ENCODE peak calls at places on chromosomes 4 and X, in seven cellular contexts. One of them, this sample, is unnamed.

GRCh38 chr4:8710946-8711345 is 118.4 kb downstream of the CPZ start:
- DNase-seq in keratinocyte: no peak
- DNase-seq in GM10248: no peak
- DNase-seq in NCI-H146: no peak
- DNase-seq in NAMALWA: no peak
- DNase-seq in A549: no peak
- DNase-seq in HT1080: no peak
- DNase-seq in this sample: no peak

GRCh38 chr4:6441758-6442157 is 30.7 kb downstream of the PPP2R2C start:
- DNase-seq in keratinocyte: no peak
- DNase-seq in GM10248: no peak
- DNase-seq in NCI-H146: no peak
- DNase-seq in NAMALWA: no peak
- DNase-seq in A549: no peak
- DNase-seq in HT1080: no peak
- DNase-seq in this sample: no peak

GRCh38 chr4:71396382-71396781 is 57.6 kb downstream of the SLC4A4 start:
- DNase-seq in keratinocyte: no peak
- DNase-seq in GM10248: no peak
- DNase-seq in NCI-H146: no peak
- DNase-seq in NAMALWA: no peak
- DNase-seq in A549: no peak
- DNase-seq in HT1080: peak
- DNase-seq in this sample: peak

GRCh38 chr4:139018971-139019758 is 3.6 kb downstream of the NOCT start:
- DNase-seq in keratinocyte: no peak
- DNase-seq in GM10248: no peak
- DNase-seq in NCI-H146: no peak
- DNase-seq in NAMALWA: no peak
- DNase-seq in A549: no peak
- DNase-seq in HT1080: no peak
- DNase-seq in this sample: peak

GRCh38 chrX:119989905-119990408 is 46.4 kb upstream of the NKAP start:
- DNase-seq in keratinocyte: no peak
- DNase-seq in GM10248: no peak
- DNase-seq in NCI-H146: no peak
- DNase-seq in NAMALWA: no peak
- DNase-seq in A549: no peak
- DNase-seq in HT1080: no peak
- DNase-seq in this sample: no peak

GRCh38 chrX:25536307-25536970 is 520.7 kb upstream of the ARX start:
- DNase-seq in keratinocyte: no peak
- DNase-seq in GM10248: no peak
- DNase-seq in NCI-H146: peak
- DNase-seq in NAMALWA: no peak
- DNase-seq in A549: no peak
- DNase-seq in HT1080: no peak
- DNase-seq in this sample: no peak

GRCh38 chr4:15042529-15043167 is 40.4 kb downstream of the CPEB2 start:
- DNase-seq in keratinocyte: no peak
- DNase-seq in GM10248: no peak
- DNase-seq in NCI-H146: no peak
- DNase-seq in NAMALWA: no peak
- DNase-seq in A549: no peak
- DNase-seq in HT1080: peak
- DNase-seq in this sample: no peak

GRCh38 chr4:26719954-26720552 is 136.2 kb downstream of the TBC1D19 start:
- DNase-seq in keratinocyte: no peak
- DNase-seq in GM10248: no peak
- DNase-seq in NCI-H146: no peak
- DNase-seq in NAMALWA: peak
- DNase-seq in A549: peak
- DNase-seq in HT1080: peak
- DNase-seq in this sample: peak

GRCh38 chr4:182973421-182974340 is 56.5 kb upstream of the DCTD start:
- DNase-seq in keratinocyte: no peak
- DNase-seq in GM10248: no peak
- DNase-seq in NCI-H146: no peak
- DNase-seq in NAMALWA: no peak
- DNase-seq in A549: no peak
- DNase-seq in HT1080: no peak
- DNase-seq in this sample: peak

GRCh38 chr4:152100378-152101201 is 339.8 kb upstream of the GATB start:
- DNase-seq in keratinocyte: no peak
- DNase-seq in GM10248: no peak
- DNase-seq in NCI-H146: no peak
- DNase-seq in NAMALWA: peak
- DNase-seq in A549: no peak
- DNase-seq in HT1080: peak
- DNase-seq in this sample: no peak

GRCh38 chr4:152255437-152255836 is 280.5 kb downstream of the FBXW7 start:
- DNase-seq in keratinocyte: no peak
- DNase-seq in GM10248: peak
- DNase-seq in NCI-H146: peak
- DNase-seq in NAMALWA: no peak
- DNase-seq in A549: no peak
- DNase-seq in HT1080: peak
- DNase-seq in this sample: peak

GRCh38 chr4:11748169-11748872 is 319.6 kb upstream of the HS3ST1 start:
- DNase-seq in keratinocyte: no peak
- DNase-seq in GM10248: no peak
- DNase-seq in NCI-H146: peak
- DNase-seq in NAMALWA: no peak
- DNase-seq in A549: peak
- DNase-seq in HT1080: peak
- DNase-seq in this sample: peak

GRCh38 chrX:39652336-39652735 is 445.4 kb downstream of the BCOR start:
- DNase-seq in keratinocyte: no peak
- DNase-seq in GM10248: peak
- DNase-seq in NCI-H146: peak
- DNase-seq in NAMALWA: peak
- DNase-seq in A549: peak
- DNase-seq in HT1080: no peak
- DNase-seq in this sample: no peak

GRCh38 chrX:41351923-41352322 is 18.0 kb downstream of the DDX3X start:
- DNase-seq in keratinocyte: no peak
- DNase-seq in GM10248: no peak
- DNase-seq in NCI-H146: no peak
- DNase-seq in NAMALWA: no peak
- DNase-seq in A549: no peak
- DNase-seq in HT1080: no peak
- DNase-seq in this sample: no peak

GRCh38 chrX:12245650-12246645 is 107.7 kb downstream of the FRMPD4 start:
- DNase-seq in keratinocyte: no peak
- DNase-seq in GM10248: no peak
- DNase-seq in NCI-H146: peak
- DNase-seq in NAMALWA: no peak
- DNase-seq in A549: peak
- DNase-seq in HT1080: peak
- DNase-seq in this sample: peak

GRCh38 chr4:79141530-79141929 is 184.3 kb downstream of the NAA11 start:
- DNase-seq in keratinocyte: no peak
- DNase-seq in GM10248: no peak
- DNase-seq in NCI-H146: no peak
- DNase-seq in NAMALWA: peak
- DNase-seq in A549: no peak
- DNase-seq in HT1080: peak
- DNase-seq in this sample: peak

GRCh38 chr4:80732010-80732409 is 298.5 kb upstream of the BMP3 start:
- DNase-seq in keratinocyte: no peak
- DNase-seq in GM10248: no peak
- DNase-seq in NCI-H146: no peak
- DNase-seq in NAMALWA: no peak
- DNase-seq in A549: no peak
- DNase-seq in HT1080: peak
- DNase-seq in this sample: peak

GRCh38 chrX:21725498-21725897 is 32.4 kb downstream of the SMPX start:
- DNase-seq in keratinocyte: no peak
- DNase-seq in GM10248: no peak
- DNase-seq in NCI-H146: peak
- DNase-seq in NAMALWA: peak
- DNase-seq in A549: peak
- DNase-seq in HT1080: peak
- DNase-seq in this sample: peak

GRCh38 chr4:74531952-74532794 is 87.2 kb downstream of the AREG start:
- DNase-seq in keratinocyte: no peak
- DNase-seq in GM10248: peak
- DNase-seq in NCI-H146: peak
- DNase-seq in NAMALWA: peak
- DNase-seq in A549: peak
- DNase-seq in HT1080: peak
- DNase-seq in this sample: peak

GRCh38 chr4:134544303-134544761 is 342.7 kb upstream of the PABPC4L start:
- DNase-seq in keratinocyte: no peak
- DNase-seq in GM10248: no peak
- DNase-seq in NCI-H146: peak
- DNase-seq in NAMALWA: no peak
- DNase-seq in A549: peak
- DNase-seq in HT1080: peak
- DNase-seq in this sample: peak

GRCh38 chr4:169351860-169352259 is 81.1 kb upstream of the SH3RF1 start:
- DNase-seq in keratinocyte: no peak
- DNase-seq in GM10248: no peak
- DNase-seq in NCI-H146: no peak
- DNase-seq in NAMALWA: no peak
- DNase-seq in A549: no peak
- DNase-seq in HT1080: no peak
- DNase-seq in this sample: peak

GRCh38 chr4:22515145-22515887 is 550 bp downstream of the ADGRA3 start:
- DNase-seq in keratinocyte: no peak
- DNase-seq in GM10248: peak
- DNase-seq in NCI-H146: peak
- DNase-seq in NAMALWA: no peak
- DNase-seq in A549: peak
- DNase-seq in HT1080: peak
- DNase-seq in this sample: peak

GRCh38 chr4:78610546-78611214 is 59.1 kb downstream of the ANXA3 start:
- DNase-seq in keratinocyte: no peak
- DNase-seq in GM10248: no peak
- DNase-seq in NCI-H146: no peak
- DNase-seq in NAMALWA: peak
- DNase-seq in A549: no peak
- DNase-seq in HT1080: peak
- DNase-seq in this sample: no peak